ENCODE peak calls at places on chromosomes 16 and 17, in five cellular contexts. One of them, this sample, is unnamed.

GRCh38 chr16:68377667-68378420 is 67.0 kb downstream of the PRMT7 start:
- DNase-seq in bronchial epithelial cell: peak
- DNase-seq in fibroblast of mammary gland: no peak
- DNase-seq in lower leg skin: no peak
- DNase-seq in upper lobe of right lung: no peak
- DNase-seq in this sample: no peak

GRCh38 chr17:7351665-7352558 is at the start of gene KCTD11:
- DNase-seq in bronchial epithelial cell: peak
- DNase-seq in fibroblast of mammary gland: peak
- DNase-seq in lower leg skin: peak
- DNase-seq in upper lobe of right lung: peak
- DNase-seq in this sample: peak

GRCh38 chr17:77437017-77437416 is 296.2 kb downstream of the SEC14L1 start:
- DNase-seq in bronchial epithelial cell: no peak
- DNase-seq in fibroblast of mammary gland: peak
- DNase-seq in lower leg skin: no peak
- DNase-seq in upper lobe of right lung: no peak
- DNase-seq in this sample: no peak

GRCh38 chr17:17305282-17305801 is 2.2 kb downstream of the NT5M start:
- DNase-seq in bronchial epithelial cell: no peak
- DNase-seq in fibroblast of mammary gland: no peak
- DNase-seq in lower leg skin: peak
- DNase-seq in upper lobe of right lung: no peak
- DNase-seq in this sample: no peak

GRCh38 chr16:26371349-26371869 is 679.6 kb downstream of the HS3ST4 start:
- DNase-seq in bronchial epithelial cell: no peak
- DNase-seq in fibroblast of mammary gland: no peak
- DNase-seq in lower leg skin: no peak
- DNase-seq in upper lobe of right lung: no peak
- DNase-seq in this sample: no peak

GRCh38 chr17:61408151-61409041 is 8.8 kb downstream of the TBX2 start:
- DNase-seq in bronchial epithelial cell: no peak
- DNase-seq in fibroblast of mammary gland: no peak
- DNase-seq in lower leg skin: no peak
- DNase-seq in upper lobe of right lung: peak
- DNase-seq in this sample: peak

GRCh38 chr17:72465191-72466024 is 344.6 kb downstream of the SOX9 start:
- DNase-seq in bronchial epithelial cell: peak
- DNase-seq in fibroblast of mammary gland: peak
- DNase-seq in lower leg skin: peak
- DNase-seq in upper lobe of right lung: no peak
- DNase-seq in this sample: peak

GRCh38 chr16:80903616-80904015 is 99.2 kb upstream of the CDYL2 start:
- DNase-seq in bronchial epithelial cell: no peak
- DNase-seq in fibroblast of mammary gland: no peak
- DNase-seq in lower leg skin: no peak
- DNase-seq in upper lobe of right lung: no peak
- DNase-seq in this sample: no peak

GRCh38 chr17:10327640-10328039 is 45.2 kb downstream of the MYH13 start:
- DNase-seq in bronchial epithelial cell: peak
- DNase-seq in fibroblast of mammary gland: peak
- DNase-seq in lower leg skin: peak
- DNase-seq in upper lobe of right lung: peak
- DNase-seq in this sample: peak

GRCh38 chr17:8151120-8151640 is 1.0 kb downstream of the PER1 start:
- DNase-seq in bronchial epithelial cell: peak
- DNase-seq in fibroblast of mammary gland: peak
- DNase-seq in lower leg skin: peak
- DNase-seq in upper lobe of right lung: peak
- DNase-seq in this sample: peak

GRCh38 chr16:82888616-82889015 is 261.8 kb downstream of the CDH13 start:
- DNase-seq in bronchial epithelial cell: no peak
- DNase-seq in fibroblast of mammary gland: peak
- DNase-seq in lower leg skin: no peak
- DNase-seq in upper lobe of right lung: no peak
- DNase-seq in this sample: no peak

GRCh38 chr17:56185491-56185890 is 32.2 kb downstream of the ANKFN1 start:
- DNase-seq in bronchial epithelial cell: no peak
- DNase-seq in fibroblast of mammary gland: peak
- DNase-seq in lower leg skin: no peak
- DNase-seq in upper lobe of right lung: no peak
- DNase-seq in this sample: no peak

GRCh38 chr17:59487161-59487873 is 78.1 kb upstream of the DHX40 start:
- DNase-seq in bronchial epithelial cell: no peak
- DNase-seq in fibroblast of mammary gland: peak
- DNase-seq in lower leg skin: no peak
- DNase-seq in upper lobe of right lung: no peak
- DNase-seq in this sample: no peak

GRCh38 chr16:77585379-77585778 is 136.9 kb upstream of the NUDT7 start:
- DNase-seq in bronchial epithelial cell: no peak
- DNase-seq in fibroblast of mammary gland: peak
- DNase-seq in lower leg skin: no peak
- DNase-seq in upper lobe of right lung: no peak
- DNase-seq in this sample: no peak

GRCh38 chr16:12758031-12758669 is 45.5 kb downstream of the CPPED1 start:
- DNase-seq in bronchial epithelial cell: no peak
- DNase-seq in fibroblast of mammary gland: no peak
- DNase-seq in lower leg skin: no peak
- DNase-seq in upper lobe of right lung: no peak
- DNase-seq in this sample: no peak

GRCh38 chr17:45428954-45429337 is 3.7 kb downstream of the ARHGAP27 start:
- DNase-seq in bronchial epithelial cell: no peak
- DNase-seq in fibroblast of mammary gland: no peak
- DNase-seq in lower leg skin: no peak
- DNase-seq in upper lobe of right lung: peak
- DNase-seq in this sample: peak

GRCh38 chr16:11171757-11172299 is 84.2 kb downstream of the SOCS1 start:
- DNase-seq in bronchial epithelial cell: no peak
- DNase-seq in fibroblast of mammary gland: no peak
- DNase-seq in lower leg skin: no peak
- DNase-seq in upper lobe of right lung: no peak
- DNase-seq in this sample: no peak

GRCh38 chr16:88431651-88432050 is 21.4 kb upstream of the ZFPM1 start:
- DNase-seq in bronchial epithelial cell: no peak
- DNase-seq in fibroblast of mammary gland: no peak
- DNase-seq in lower leg skin: no peak
- DNase-seq in upper lobe of right lung: no peak
- DNase-seq in this sample: no peak

GRCh38 chr16:24971718-24972117 is 43.5 kb downstream of the ARHGAP17 start:
- DNase-seq in bronchial epithelial cell: no peak
- DNase-seq in fibroblast of mammary gland: no peak
- DNase-seq in lower leg skin: no peak
- DNase-seq in upper lobe of right lung: no peak
- DNase-seq in this sample: no peak

GRCh38 chr16:76226011-76226410 is 51.2 kb upstream of the CNTNAP4 start:
- DNase-seq in bronchial epithelial cell: no peak
- DNase-seq in fibroblast of mammary gland: peak
- DNase-seq in lower leg skin: no peak
- DNase-seq in upper lobe of right lung: no peak
- DNase-seq in this sample: peak

GRCh38 chr17:2412561-2413021 is 11.7 kb upstream of the MNT start:
- DNase-seq in bronchial epithelial cell: no peak
- DNase-seq in fibroblast of mammary gland: no peak
- DNase-seq in lower leg skin: no peak
- DNase-seq in upper lobe of right lung: peak
- DNase-seq in this sample: no peak

GRCh38 chr17:39704821-39705551 is 5.1 kb downstream of the ERBB2 start:
- DNase-seq in bronchial epithelial cell: no peak
- DNase-seq in fibroblast of mammary gland: peak
- DNase-seq in lower leg skin: no peak
- DNase-seq in upper lobe of right lung: no peak
- DNase-seq in this sample: no peak

GRCh38 chr17:18156171-18156975 is 27.3 kb upstream of the ALKBH5 start:
- DNase-seq in bronchial epithelial cell: peak
- DNase-seq in fibroblast of mammary gland: peak
- DNase-seq in lower leg skin: no peak
- DNase-seq in upper lobe of right lung: no peak
- DNase-seq in this sample: no peak

GRCh38 chr16:81850197-81850944 is 71.3 kb downstream of the PLCG2 start:
- DNase-seq in bronchial epithelial cell: no peak
- DNase-seq in fibroblast of mammary gland: no peak
- DNase-seq in lower leg skin: no peak
- DNase-seq in upper lobe of right lung: no peak
- DNase-seq in this sample: no peak

GRCh38 chr17:58233547-58233946 is 4.8 kb upstream of the LPO start:
- DNase-seq in bronchial epithelial cell: no peak
- DNase-seq in fibroblast of mammary gland: no peak
- DNase-seq in lower leg skin: no peak
- DNase-seq in upper lobe of right lung: no peak
- DNase-seq in this sample: no peak

GRCh38 chr16:87075319-87075860 is 241.8 kb downstream of the C16orf95 start:
- DNase-seq in bronchial epithelial cell: no peak
- DNase-seq in fibroblast of mammary gland: no peak
- DNase-seq in lower leg skin: no peak
- DNase-seq in upper lobe of right lung: no peak
- DNase-seq in this sample: no peak

GRCh38 chr16:75279277-75279676 is 27.9 kb upstream of the BCAR1 start:
- DNase-seq in bronchial epithelial cell: no peak
- DNase-seq in fibroblast of mammary gland: no peak
- DNase-seq in lower leg skin: no peak
- DNase-seq in upper lobe of right lung: no peak
- DNase-seq in this sample: no peak

GRCh38 chr16:760498-761343 is at the start of gene MSLN:
- DNase-seq in bronchial epithelial cell: peak
- DNase-seq in fibroblast of mammary gland: no peak
- DNase-seq in lower leg skin: no peak
- DNase-seq in upper lobe of right lung: peak
- DNase-seq in this sample: peak

GRCh38 chr17:38735161-38735997 is 5.2 kb downstream of the CISD3 start:
- DNase-seq in bronchial epithelial cell: no peak
- DNase-seq in fibroblast of mammary gland: no peak
- DNase-seq in lower leg skin: no peak
- DNase-seq in upper lobe of right lung: peak
- DNase-seq in this sample: peak

GRCh38 chr16:56192644-56192960 is 1.3 kb downstream of the GNAO1 start:
- DNase-seq in bronchial epithelial cell: no peak
- DNase-seq in fibroblast of mammary gland: no peak
- DNase-seq in lower leg skin: no peak
- DNase-seq in upper lobe of right lung: no peak
- DNase-seq in this sample: no peak

GRCh38 chr16:56191807-56192643 is 736 bp downstream of the GNAO1 start:
- DNase-seq in bronchial epithelial cell: no peak
- DNase-seq in fibroblast of mammary gland: no peak
- DNase-seq in lower leg skin: no peak
- DNase-seq in upper lobe of right lung: no peak
- DNase-seq in this sample: no peak

GRCh38 chr16:56195151-56195550 is 3.9 kb downstream of the GNAO1 start:
- DNase-seq in bronchial epithelial cell: no peak
- DNase-seq in fibroblast of mammary gland: no peak
- DNase-seq in lower leg skin: no peak
- DNase-seq in upper lobe of right lung: no peak
- DNase-seq in this sample: no peak

GRCh38 chr16:56192971-56193936 is 2.0 kb downstream of the GNAO1 start:
- DNase-seq in bronchial epithelial cell: no peak
- DNase-seq in fibroblast of mammary gland: no peak
- DNase-seq in lower leg skin: no peak
- DNase-seq in upper lobe of right lung: no peak
- DNase-seq in this sample: no peak

DNA sequence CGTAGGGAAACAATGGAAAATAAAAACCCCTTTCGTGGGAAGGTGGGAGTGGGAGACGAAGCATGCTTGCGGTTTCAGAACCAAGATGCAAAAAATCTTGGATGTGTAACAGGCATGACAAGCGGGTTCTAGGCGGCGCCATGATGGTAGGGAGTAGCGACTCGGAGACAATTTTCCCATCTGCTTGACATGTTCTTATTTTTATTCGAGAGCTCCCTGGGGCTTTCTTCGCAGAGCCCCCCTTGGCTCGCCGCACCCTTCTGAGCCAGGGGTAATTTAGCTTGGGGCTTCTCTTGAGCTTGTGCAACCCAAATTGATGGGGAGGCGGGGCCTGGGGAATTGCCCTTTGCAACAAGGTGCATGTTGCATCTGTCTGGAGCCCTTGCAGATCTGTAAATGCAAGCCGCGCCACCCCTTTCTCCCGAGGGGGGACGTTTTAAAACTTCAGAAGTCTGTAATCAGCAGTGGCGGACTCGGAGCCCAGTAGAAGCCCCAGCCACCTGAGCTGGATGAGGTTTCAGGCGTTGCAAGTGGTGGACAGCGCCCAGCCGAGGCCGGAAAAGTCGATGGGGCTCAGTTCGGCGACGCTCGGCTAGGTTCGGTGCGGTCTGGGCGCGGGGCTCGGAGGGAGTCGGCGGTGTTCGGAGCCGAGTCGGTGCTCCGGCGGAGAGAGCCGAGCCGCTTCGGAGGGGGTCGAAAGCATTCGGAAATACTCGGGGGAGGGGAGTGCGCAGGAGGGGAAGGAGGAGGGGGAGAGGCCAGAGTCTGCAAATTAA is 2.9 kb downstream of the GNAO1 start:
- DNase-seq in bronchial epithelial cell: peak
- DNase-seq in fibroblast of mammary gland: peak
- DNase-seq in lower leg skin: no peak
- DNase-seq in upper lobe of right lung: peak
- DNase-seq in this sample: peak
- TF ChIP-seq CTCF in bronchial epithelial cell: no peak
- TF ChIP-seq CTCF in fibroblast of mammary gland: no peak
- TF ChIP-seq CTCF in lower leg skin: no peak
- TF ChIP-seq CTCF in upper lobe of right lung: no peak
- TF ChIP-seq CTCF in this sample: no peak

GRCh38 chr16:30951193-30951592 is 2.3 kb downstream of the ORAI3 start:
- DNase-seq in bronchial epithelial cell: no peak
- DNase-seq in fibroblast of mammary gland: no peak
- DNase-seq in lower leg skin: no peak
- DNase-seq in upper lobe of right lung: no peak
- DNase-seq in this sample: no peak

GRCh38 chr16:30948087-30948955 is 547 bp upstream of the ORAI3 start:
- DNase-seq in bronchial epithelial cell: peak
- DNase-seq in fibroblast of mammary gland: peak
- DNase-seq in lower leg skin: peak
- DNase-seq in upper lobe of right lung: peak
- DNase-seq in this sample: peak

GRCh38 chr16:30948956-30949654 is at the start of gene ORAI3:
- DNase-seq in bronchial epithelial cell: peak
- DNase-seq in fibroblast of mammary gland: peak
- DNase-seq in lower leg skin: peak
- DNase-seq in upper lobe of right lung: peak
- DNase-seq in this sample: peak

GRCh38 chr16:30950516-30951073 is 1.7 kb downstream of the ORAI3 start:
- DNase-seq in bronchial epithelial cell: no peak
- DNase-seq in fibroblast of mammary gland: no peak
- DNase-seq in lower leg skin: no peak
- DNase-seq in upper lobe of right lung: no peak
- DNase-seq in this sample: no peak

GRCh38 chr16:30949655-30950515 is 1.0 kb downstream of the ORAI3 start:
- DNase-seq in bronchial epithelial cell: peak
- DNase-seq in fibroblast of mammary gland: peak
- DNase-seq in lower leg skin: peak
- DNase-seq in upper lobe of right lung: peak
- DNase-seq in this sample: peak
- TF ChIP-seq CTCF in bronchial epithelial cell: peak
- TF ChIP-seq CTCF in fibroblast of mammary gland: no peak
- TF ChIP-seq CTCF in lower leg skin: no peak
- TF ChIP-seq CTCF in upper lobe of right lung: peak
- TF ChIP-seq CTCF in this sample: no peak

GRCh38 chr16:53741546-53741945 is 37.6 kb downstream of the FTO start:
- DNase-seq in bronchial epithelial cell: peak
- DNase-seq in fibroblast of mammary gland: no peak
- DNase-seq in lower leg skin: no peak
- DNase-seq in upper lobe of right lung: no peak
- DNase-seq in this sample: no peak
- TF ChIP-seq CTCF in bronchial epithelial cell: no peak
- TF ChIP-seq CTCF in fibroblast of mammary gland: no peak
- TF ChIP-seq CTCF in lower leg skin: no peak
- TF ChIP-seq CTCF in upper lobe of right lung: no peak
- TF ChIP-seq CTCF in this sample: no peak

GRCh38 chr17:80036715-80037477 is 454 bp downstream of the CCDC40 start:
- DNase-seq in bronchial epithelial cell: no peak
- DNase-seq in fibroblast of mammary gland: no peak
- DNase-seq in lower leg skin: no peak
- DNase-seq in upper lobe of right lung: peak
- DNase-seq in this sample: no peak
- TF ChIP-seq CTCF in bronchial epithelial cell: no peak
- TF ChIP-seq CTCF in fibroblast of mammary gland: no peak
- TF ChIP-seq CTCF in lower leg skin: no peak
- TF ChIP-seq CTCF in upper lobe of right lung: no peak
- TF ChIP-seq CTCF in this sample: no peak